ENCODE peak calls at places on chromosome 4, in nine cellular contexts. One of them, this sample, is unnamed.
A peak's percentile ranks its signal among the peaks of the same experiment; 100 is the strongest.

GRCh38 chr4:77818077-77818666 is 996 bp downstream of the CNOT6L start:
- DNase-seq in aorta: peak; percentile 84
- DNase-seq in mammary epithelial cell: peak; percentile 87
- DNase-seq in CD8-positive, alpha-beta T cell: no peak
- DNase-seq in choroid plexus epithelial cell: peak; percentile 87
- DNase-seq in GM23248: peak; percentile 92
- DNase-seq in SK-N-SH: peak; percentile 76
- DNase-seq in fibroblast of the aortic adventitia: peak; percentile 80
- DNase-seq in left lung: peak; percentile 93
- DNase-seq in this sample: peak; percentile 87

GRCh38 chr4:37615720-37616063 is 70.5 kb downstream of the RELL1 start:
- DNase-seq in aorta: no peak
- DNase-seq in mammary epithelial cell: no peak
- DNase-seq in CD8-positive, alpha-beta T cell: no peak
- DNase-seq in choroid plexus epithelial cell: no peak
- DNase-seq in GM23248: no peak
- DNase-seq in SK-N-SH: no peak
- DNase-seq in fibroblast of the aortic adventitia: no peak
- DNase-seq in left lung: no peak
- DNase-seq in this sample: no peak

GRCh38 chr4:182752158-182752910 is 164.9 kb downstream of the DCTD start:
- DNase-seq in aorta: no peak
- DNase-seq in mammary epithelial cell: peak; percentile 26
- DNase-seq in CD8-positive, alpha-beta T cell: no peak
- DNase-seq in choroid plexus epithelial cell: peak; percentile 78
- DNase-seq in GM23248: peak; percentile 72
- DNase-seq in SK-N-SH: no peak
- DNase-seq in fibroblast of the aortic adventitia: peak; percentile 70
- DNase-seq in left lung: no peak
- DNase-seq in this sample: peak; percentile 79

GRCh38 chr4:91319869-91320268 is 983.9 kb upstream of the GRID2 start:
- DNase-seq in aorta: no peak
- DNase-seq in mammary epithelial cell: no peak
- DNase-seq in CD8-positive, alpha-beta T cell: no peak
- DNase-seq in choroid plexus epithelial cell: no peak
- DNase-seq in GM23248: no peak
- DNase-seq in SK-N-SH: no peak
- DNase-seq in fibroblast of the aortic adventitia: no peak
- DNase-seq in left lung: no peak
- DNase-seq in this sample: no peak

GRCh38 chr4:105346869-105347268 is 127.0 kb downstream of the PPA2 start:
- DNase-seq in aorta: no peak
- DNase-seq in mammary epithelial cell: no peak
- DNase-seq in CD8-positive, alpha-beta T cell: no peak
- DNase-seq in choroid plexus epithelial cell: no peak
- DNase-seq in GM23248: no peak
- DNase-seq in SK-N-SH: no peak
- DNase-seq in fibroblast of the aortic adventitia: no peak
- DNase-seq in left lung: no peak
- DNase-seq in this sample: no peak

GRCh38 chr4:48189731-48190130 is 55.7 kb upstream of the TXK start:
- DNase-seq in aorta: no peak
- DNase-seq in mammary epithelial cell: no peak
- DNase-seq in CD8-positive, alpha-beta T cell: no peak
- DNase-seq in choroid plexus epithelial cell: no peak
- DNase-seq in GM23248: no peak
- DNase-seq in SK-N-SH: no peak
- DNase-seq in fibroblast of the aortic adventitia: no peak
- DNase-seq in left lung: no peak
- DNase-seq in this sample: no peak

GRCh38 chr4:30714408-30715031 is 5.6 kb upstream of the PCDH7 start:
- DNase-seq in aorta: no peak
- DNase-seq in mammary epithelial cell: peak; percentile 38
- DNase-seq in CD8-positive, alpha-beta T cell: no peak
- DNase-seq in choroid plexus epithelial cell: peak; percentile 78
- DNase-seq in GM23248: peak; percentile 68
- DNase-seq in SK-N-SH: peak; percentile 63
- DNase-seq in fibroblast of the aortic adventitia: peak; percentile 78
- DNase-seq in left lung: no peak
- DNase-seq in this sample: peak; percentile 64

GRCh38 chr4:64334964-64335363 is 74.3 kb downstream of the TECRL start:
- DNase-seq in aorta: no peak
- DNase-seq in mammary epithelial cell: no peak
- DNase-seq in CD8-positive, alpha-beta T cell: no peak
- DNase-seq in choroid plexus epithelial cell: no peak
- DNase-seq in GM23248: no peak
- DNase-seq in SK-N-SH: no peak
- DNase-seq in fibroblast of the aortic adventitia: no peak
- DNase-seq in left lung: peak; percentile 13
- DNase-seq in this sample: no peak

GRCh38 chr4:137180349-137180748 is 351.9 kb downstream of the PCDH18 start:
- DNase-seq in aorta: no peak
- DNase-seq in mammary epithelial cell: no peak
- DNase-seq in CD8-positive, alpha-beta T cell: no peak
- DNase-seq in choroid plexus epithelial cell: peak; percentile 10
- DNase-seq in GM23248: no peak
- DNase-seq in SK-N-SH: no peak
- DNase-seq in fibroblast of the aortic adventitia: no peak
- DNase-seq in left lung: no peak
- DNase-seq in this sample: no peak

GRCh38 chr4:177728361-177729152 is 286.3 kb upstream of the AGA start:
- DNase-seq in aorta: no peak
- DNase-seq in mammary epithelial cell: peak; percentile 92
- DNase-seq in CD8-positive, alpha-beta T cell: no peak
- DNase-seq in choroid plexus epithelial cell: no peak
- DNase-seq in GM23248: peak; percentile 1
- DNase-seq in SK-N-SH: no peak
- DNase-seq in fibroblast of the aortic adventitia: no peak
- DNase-seq in left lung: peak; percentile 47
- DNase-seq in this sample: no peak

GRCh38 chr4:10611673-10612072 is 72.9 kb downstream of the CLNK start:
- DNase-seq in aorta: no peak
- DNase-seq in mammary epithelial cell: peak; percentile 73
- DNase-seq in CD8-positive, alpha-beta T cell: no peak
- DNase-seq in choroid plexus epithelial cell: peak; percentile 88
- DNase-seq in GM23248: peak; percentile 88
- DNase-seq in SK-N-SH: no peak
- DNase-seq in fibroblast of the aortic adventitia: peak; percentile 86
- DNase-seq in left lung: no peak
- DNase-seq in this sample: peak; percentile 89

DNA sequence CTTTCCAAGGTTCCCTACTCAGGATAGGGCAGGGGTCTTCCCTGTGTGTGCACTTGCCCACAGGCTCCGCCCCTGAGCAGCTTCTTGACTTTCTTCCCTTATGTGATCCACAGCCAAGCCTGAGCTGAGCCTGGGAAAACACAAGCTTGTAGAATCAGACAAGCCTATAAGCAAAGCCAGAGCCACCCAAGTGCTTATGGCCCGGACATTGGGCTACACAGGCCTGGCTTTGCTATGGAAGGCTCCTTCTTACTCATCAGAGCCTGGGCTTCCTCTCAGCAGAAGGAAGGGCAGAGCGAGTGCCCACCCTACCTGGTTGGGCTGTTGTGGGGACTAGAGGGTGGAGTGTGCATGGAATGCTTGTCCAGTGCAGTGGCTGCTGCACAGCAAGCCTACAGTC is 1.3 kb upstream of the TNIP2 start:
- DNase-seq in aorta: no peak
- DNase-seq in mammary epithelial cell: no peak
- DNase-seq in CD8-positive, alpha-beta T cell: no peak
- DNase-seq in choroid plexus epithelial cell: no peak
- DNase-seq in GM23248: no peak
- DNase-seq in SK-N-SH: peak; percentile 25
- DNase-seq in fibroblast of the aortic adventitia: no peak
- DNase-seq in left lung: peak; percentile 41
- DNase-seq in this sample: no peak
- H3K4me3 ChIP-seq in aorta: no peak overlapping the region
- H3K4me3 ChIP-seq in mammary epithelial cell: no peak overlapping the region
- H3K4me3 ChIP-seq in CD8-positive, alpha-beta T cell: no peak overlapping the region
- H3K4me3 ChIP-seq in choroid plexus epithelial cell: no peak overlapping the region
- H3K4me3 ChIP-seq in GM23248: no peak overlapping the region
- H3K4me3 ChIP-seq in SK-N-SH: no peak overlapping the region
- H3K4me3 ChIP-seq in fibroblast of the aortic adventitia: no peak overlapping the region
- H3K4me3 ChIP-seq in left lung: no peak overlapping the region
- H3K4me3 ChIP-seq in this sample: no peak overlapping the region

GRCh38 chr4:140054861-140055260 is 99.1 kb downstream of the MAML3 start:
- DNase-seq in aorta: no peak
- DNase-seq in mammary epithelial cell: no peak
- DNase-seq in CD8-positive, alpha-beta T cell: no peak
- DNase-seq in choroid plexus epithelial cell: no peak
- DNase-seq in GM23248: no peak
- DNase-seq in SK-N-SH: no peak
- DNase-seq in fibroblast of the aortic adventitia: no peak
- DNase-seq in left lung: no peak
- DNase-seq in this sample: no peak

GRCh38 chr4:140059159-140059558 is 94.8 kb downstream of the MAML3 start:
- DNase-seq in aorta: no peak
- DNase-seq in mammary epithelial cell: peak; percentile 35
- DNase-seq in CD8-positive, alpha-beta T cell: no peak
- DNase-seq in choroid plexus epithelial cell: peak; percentile 57
- DNase-seq in GM23248: no peak
- DNase-seq in SK-N-SH: no peak
- DNase-seq in fibroblast of the aortic adventitia: no peak
- DNase-seq in left lung: no peak
- DNase-seq in this sample: no peak

GRCh38 chr4:140061194-140061593 is 92.8 kb downstream of the MAML3 start:
- DNase-seq in aorta: no peak
- DNase-seq in mammary epithelial cell: no peak
- DNase-seq in CD8-positive, alpha-beta T cell: no peak
- DNase-seq in choroid plexus epithelial cell: peak; percentile 88
- DNase-seq in GM23248: no peak
- DNase-seq in SK-N-SH: no peak
- DNase-seq in fibroblast of the aortic adventitia: no peak
- DNase-seq in left lung: no peak
- DNase-seq in this sample: peak; percentile 62

GRCh38 chr4:140056015-140056414 is 98.0 kb downstream of the MAML3 start:
- DNase-seq in aorta: no peak
- DNase-seq in mammary epithelial cell: no peak
- DNase-seq in CD8-positive, alpha-beta T cell: no peak
- DNase-seq in choroid plexus epithelial cell: no peak
- DNase-seq in GM23248: no peak
- DNase-seq in SK-N-SH: no peak
- DNase-seq in fibroblast of the aortic adventitia: no peak
- DNase-seq in left lung: no peak
- DNase-seq in this sample: no peak

GRCh38 chr4:140057693-140058092 is 96.3 kb downstream of the MAML3 start:
- DNase-seq in aorta: no peak
- DNase-seq in mammary epithelial cell: no peak
- DNase-seq in CD8-positive, alpha-beta T cell: no peak
- DNase-seq in choroid plexus epithelial cell: no peak
- DNase-seq in GM23248: no peak
- DNase-seq in SK-N-SH: no peak
- DNase-seq in fibroblast of the aortic adventitia: no peak
- DNase-seq in left lung: no peak
- DNase-seq in this sample: no peak
- H3K4me3 ChIP-seq in aorta: no peak overlapping the region
- H3K4me3 ChIP-seq in mammary epithelial cell: no peak overlapping the region
- H3K4me3 ChIP-seq in CD8-positive, alpha-beta T cell: no peak overlapping the region
- H3K4me3 ChIP-seq in choroid plexus epithelial cell: no peak overlapping the region
- H3K4me3 ChIP-seq in GM23248: no peak overlapping the region
- H3K4me3 ChIP-seq in SK-N-SH: no peak overlapping the region
- H3K4me3 ChIP-seq in fibroblast of the aortic adventitia: no peak overlapping the region
- H3K4me3 ChIP-seq in left lung: no peak overlapping the region
- H3K4me3 ChIP-seq in this sample: no peak overlapping the region

GRCh38 chr4:184419976-184420375 is 54.4 kb downstream of the IRF2 start:
- DNase-seq in aorta: no peak
- DNase-seq in mammary epithelial cell: no peak
- DNase-seq in CD8-positive, alpha-beta T cell: no peak
- DNase-seq in choroid plexus epithelial cell: no peak
- DNase-seq in GM23248: no peak
- DNase-seq in SK-N-SH: no peak
- DNase-seq in fibroblast of the aortic adventitia: no peak
- DNase-seq in left lung: no peak
- DNase-seq in this sample: no peak

GRCh38 chr4:184416913-184417734 is 57.2 kb downstream of the IRF2 start:
- DNase-seq in aorta: no peak
- DNase-seq in mammary epithelial cell: peak; percentile 28
- DNase-seq in CD8-positive, alpha-beta T cell: no peak
- DNase-seq in choroid plexus epithelial cell: peak; percentile 45
- DNase-seq in GM23248: peak; percentile 49
- DNase-seq in SK-N-SH: no peak
- DNase-seq in fibroblast of the aortic adventitia: peak; percentile 45
- DNase-seq in left lung: no peak
- DNase-seq in this sample: no peak

GRCh38 chr4:184415071-184415470 is 59.3 kb downstream of the IRF2 start:
- DNase-seq in aorta: no peak
- DNase-seq in mammary epithelial cell: peak; percentile 70
- DNase-seq in CD8-positive, alpha-beta T cell: no peak
- DNase-seq in choroid plexus epithelial cell: no peak
- DNase-seq in GM23248: no peak
- DNase-seq in SK-N-SH: no peak
- DNase-seq in fibroblast of the aortic adventitia: no peak
- DNase-seq in left lung: no peak
- DNase-seq in this sample: no peak

GRCh38 chr4:184420402-184420801 is 53.9 kb downstream of the IRF2 start:
- DNase-seq in aorta: no peak
- DNase-seq in mammary epithelial cell: no peak
- DNase-seq in CD8-positive, alpha-beta T cell: no peak
- DNase-seq in choroid plexus epithelial cell: no peak
- DNase-seq in GM23248: no peak
- DNase-seq in SK-N-SH: no peak
- DNase-seq in fibroblast of the aortic adventitia: no peak
- DNase-seq in left lung: no peak
- DNase-seq in this sample: no peak

DNA sequence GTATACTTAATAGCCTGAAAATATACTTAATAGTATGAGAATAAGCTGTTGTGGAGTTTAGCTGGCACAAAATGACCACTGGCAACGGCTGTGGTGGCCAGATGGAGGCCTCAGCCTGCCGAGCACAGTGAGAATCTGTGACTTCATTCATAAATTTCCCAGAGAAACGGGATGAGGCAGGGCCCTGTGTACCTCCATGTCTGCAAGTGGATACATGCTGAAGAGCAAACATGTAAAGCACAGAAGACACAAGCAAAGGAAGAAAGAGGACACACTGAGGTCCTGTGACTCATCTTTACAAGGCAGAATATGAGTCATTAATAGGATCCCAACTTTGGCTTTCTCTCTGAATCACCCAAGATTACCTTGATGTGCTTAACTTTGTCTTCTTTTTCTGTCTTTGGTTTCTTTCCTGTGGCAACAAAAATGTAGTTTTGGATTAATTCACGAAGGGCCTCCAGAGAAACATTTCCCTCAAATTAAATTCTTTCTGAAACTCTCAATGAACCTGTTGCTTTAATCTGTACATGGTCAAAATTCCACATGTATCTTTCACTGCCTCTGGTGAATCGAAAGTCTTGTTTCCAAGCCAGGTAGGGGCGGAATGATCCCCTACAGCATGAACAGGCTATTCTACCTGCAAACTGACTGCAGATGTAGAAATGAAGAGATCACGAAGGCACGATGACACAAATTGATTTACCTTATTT is 56.4 kb downstream of the IRF2 start:
- DNase-seq in aorta: no peak
- DNase-seq in mammary epithelial cell: peak; percentile 99
- DNase-seq in CD8-positive, alpha-beta T cell: no peak
- DNase-seq in choroid plexus epithelial cell: peak; percentile 86
- DNase-seq in GM23248: peak; percentile 95
- DNase-seq in SK-N-SH: no peak
- DNase-seq in fibroblast of the aortic adventitia: peak; percentile 72
- DNase-seq in left lung: no peak
- DNase-seq in this sample: peak; percentile 86
- H3K4me3 ChIP-seq in aorta: no peak overlapping the region
- H3K4me3 ChIP-seq in mammary epithelial cell: peak overlapping the region; percentile 3
- H3K4me3 ChIP-seq in CD8-positive, alpha-beta T cell: no peak overlapping the region
- H3K4me3 ChIP-seq in choroid plexus epithelial cell: no peak overlapping the region
- H3K4me3 ChIP-seq in GM23248: no peak overlapping the region
- H3K4me3 ChIP-seq in SK-N-SH: no peak overlapping the region
- H3K4me3 ChIP-seq in fibroblast of the aortic adventitia: no peak overlapping the region
- H3K4me3 ChIP-seq in left lung: no peak overlapping the region
- H3K4me3 ChIP-seq in this sample: no peak overlapping the region

GRCh38 chr4:158053086-158053485 is 119.7 kb downstream of the GASK1B start:
- DNase-seq in aorta: no peak
- DNase-seq in mammary epithelial cell: no peak
- DNase-seq in CD8-positive, alpha-beta T cell: no peak
- DNase-seq in choroid plexus epithelial cell: no peak
- DNase-seq in GM23248: no peak
- DNase-seq in SK-N-SH: no peak
- DNase-seq in fibroblast of the aortic adventitia: peak; percentile 15
- DNase-seq in left lung: no peak
- DNase-seq in this sample: no peak
- H3K4me3 ChIP-seq in aorta: no peak overlapping the region
- H3K4me3 ChIP-seq in mammary epithelial cell: no peak overlapping the region
- H3K4me3 ChIP-seq in CD8-positive, alpha-beta T cell: no peak overlapping the region
- H3K4me3 ChIP-seq in choroid plexus epithelial cell: no peak overlapping the region
- H3K4me3 ChIP-seq in GM23248: no peak overlapping the region
- H3K4me3 ChIP-seq in SK-N-SH: no peak overlapping the region
- H3K4me3 ChIP-seq in fibroblast of the aortic adventitia: no peak overlapping the region
- H3K4me3 ChIP-seq in left lung: no peak overlapping the region
- H3K4me3 ChIP-seq in this sample: no peak overlapping the region

This sample was measured in astrocyte of the spinal cord.